ENCODE peak calls at places on chromosomes 7 and 10, in eight cellular contexts. X is mesothelial cell of epicardium, D is upper lobe of right lung, J is tibial artery, F is GM10248, K is body of pancreas, Y is heart left ventricle, E is GM23338. H is an unnamed sample.

GRCh38 chr10:107971973-107972372 is 807.5 kb upstream of the SORCS1 start:
- DNase-seq in K (no peak), X (no peak), D (no peak), Y (no peak), E (no peak), J (no peak), F (no peak), H (no peak)

GRCh38 chr7:140127360-140128127 is 49.2 kb downstream of the KDM7A start:
- DNase-seq in K (no peak), D (no peak), Y (no peak), J (no peak), X (no peak), F (no peak), E (no peak), H (no peak)

GRCh38 chr10:107847620-107848019 is 683.1 kb upstream of the SORCS1 start:
- DNase-seq in D (no peak), E (no peak), J (no peak), X (no peak), K (no peak), Y (no peak), F (peak), H (no peak)

GRCh38 chr10:104056619-104057273 is 28.9 kb downstream of the COL17A1 start:
- DNase-seq in D (no peak), X (no peak), K (no peak), Y (peak), J (no peak), E (peak), F (no peak), H (no peak)

GRCh38 chr7:36677769-36678435 is 46.4 kb downstream of the AOAH start:
- DNase-seq in D (no peak), J (no peak), Y (no peak), X (no peak), E (no peak), F (no peak), K (no peak), H (no peak)

GRCh38 chr10:129962092-129962494 is 2.0 kb downstream of the EBF3 start:
- DNase-seq in D (no peak), E (no peak), J (peak), K (no peak), Y (no peak), F (no peak), X (no peak), H (no peak)

GRCh38 chr10:132640326-132641125 is 102.9 kb downstream of the INPP5A start:
- DNase-seq in F (no peak), J (peak), E (no peak), X (no peak), Y (no peak), D (peak), K (peak), H (peak)

GRCh38 chr7:50119815-50120637 is 27.0 kb upstream of the ZPBP start:
- DNase-seq in J (no peak), D (no peak), E (peak), Y (no peak), X (no peak), F (peak), K (no peak), H (no peak)

GRCh38 chr10:68560916-68561691 is 967 bp downstream of the TET1 start:
- DNase-seq in E (peak), D (no peak), J (peak), F (peak), K (peak), Y (no peak), X (peak), H (no peak)

GRCh38 chr7:28309684-28310083 is 102.6 kb upstream of the CREB5 start:
- DNase-seq in D (no peak), E (no peak), X (no peak), Y (no peak), F (no peak), J (no peak), K (no peak), H (no peak)

GRCh38 chr7:141043621-141044020 is 28.9 kb upstream of the MRPS33 start:
- DNase-seq in F (no peak), D (no peak), Y (no peak), E (no peak), K (no peak), J (no peak), X (no peak), H (no peak)

GRCh38 chr7:29189743-29190201 is 4.8 kb upstream of the CHN2 start:
- DNase-seq in E (peak), D (peak), Y (peak), X (peak), K (peak), F (peak), J (no peak), H (no peak)

GRCh38 chr10:129831150-129831549 is 132.9 kb downstream of the EBF3 start:
- DNase-seq in E (no peak), X (no peak), J (no peak), D (no peak), F (no peak), Y (no peak), K (no peak), H (no peak)

GRCh38 chr7:105316578-105317375 is 71.9 kb downstream of the SRPK2 start:
- DNase-seq in D (no peak), K (no peak), E (no peak), F (no peak), J (no peak), Y (no peak), X (no peak), H (no peak)

GRCh38 chr10:1190791-1191490 is 134.8 kb downstream of the WDR37 start:
- DNase-seq in E (no peak), D (peak), Y (peak), K (no peak), J (peak), F (no peak), X (no peak), H (no peak)

GRCh38 chr10:117933036-117933435 is 113.7 kb downstream of the RAB11FIP2 start:
- DNase-seq in F (no peak), D (no peak), K (no peak), X (no peak), Y (no peak), E (no peak), J (no peak), H (no peak)

GRCh38 chr7:44196450-44196872 is 4.3 kb upstream of the YKT6 start:
- DNase-seq in K (no peak), J (no peak), Y (no peak), X (no peak), E (peak), D (peak), F (peak), H (no peak)

GRCh38 chr7:1673581-1674102 is 3.6 kb downstream of the ELFN1 start:
- DNase-seq in F (peak), D (peak), X (peak), Y (peak), E (no peak), K (no peak), J (no peak), H (peak)

GRCh38 chr7:140653319-140654108 is 12.9 kb upstream of the DENND2A start:
- DNase-seq in J (peak), Y (no peak), K (peak), F (peak), D (peak), X (peak), E (peak), H (no peak)

GRCh38 chr7:35908305-35909223 is 107.7 kb downstream of the SEPTIN7 start:
- DNase-seq in Y (no peak), D (no peak), E (peak), F (no peak), J (no peak), K (no peak), X (no peak), H (no peak)

GRCh38 chr7:123795917-123796316 is 47.1 kb upstream of the WASL start:
- DNase-seq in J (no peak), Y (no peak), F (no peak), D (no peak), E (no peak), X (no peak), K (no peak), H (no peak)

GRCh38 chr7:123798527-123799188 is 46.3 kb upstream of the HYAL4 start:
- DNase-seq in F (no peak), Y (no peak), K (no peak), J (no peak), D (no peak), E (no peak), X (no peak), H (no peak)

GRCh38 chr7:123796568-123796967 is 47.8 kb upstream of the WASL start:
- DNase-seq in D (no peak), X (no peak), J (no peak), K (no peak), E (no peak), Y (no peak), F (no peak), H (no peak)

GRCh38 chr7:123802249-123802648 is 42.7 kb upstream of the HYAL4 start:
- DNase-seq in K (no peak), E (no peak), Y (no peak), F (no peak), D (no peak), J (no peak), X (no peak), H (no peak)

DNA sequence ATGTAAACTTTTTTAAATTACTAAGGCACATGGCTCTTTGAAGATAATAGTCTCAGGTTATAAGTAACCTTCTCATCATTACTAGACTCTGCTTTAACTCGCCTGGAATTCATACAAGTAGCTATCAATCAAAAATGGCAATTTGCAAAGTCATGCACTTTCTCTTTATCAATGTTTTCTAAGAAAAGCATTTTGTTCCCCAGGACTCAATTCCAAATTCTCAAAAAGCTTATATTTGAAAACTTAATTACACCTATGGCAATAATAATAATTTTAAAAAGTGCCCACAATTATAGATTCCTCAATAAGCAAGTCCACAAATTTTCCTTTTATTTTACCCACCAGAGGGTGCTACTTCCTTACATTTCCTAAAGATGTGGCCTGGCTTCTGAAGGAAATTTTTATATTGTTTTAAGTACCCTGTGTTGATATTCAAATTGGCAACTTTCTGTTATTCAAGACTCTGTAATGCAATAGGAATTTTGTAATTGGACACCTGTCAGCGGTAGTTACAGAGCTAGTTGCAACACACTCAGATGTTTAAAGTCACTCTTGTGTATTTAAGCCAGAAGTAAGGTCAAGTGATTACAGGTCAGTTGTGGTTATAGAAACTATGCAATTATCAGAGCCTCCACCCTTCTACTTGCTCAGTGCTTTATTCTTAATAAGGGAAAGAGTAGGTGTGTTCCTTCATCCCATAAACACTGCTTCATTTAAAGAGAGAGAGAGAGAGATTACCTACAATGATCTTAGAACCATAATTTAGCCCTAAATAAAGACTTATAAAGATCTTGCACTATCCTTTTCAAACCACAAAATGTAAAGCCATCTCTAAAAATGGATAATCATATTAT is 47.1 kb upstream of the HYAL4 start:
- DNase-seq in D (no peak), X (no peak), Y (no peak), J (no peak), F (peak), K (peak), E (peak), H (no peak)
- TF ChIP-seq CTCF in D (peak), X (peak), Y (peak), J (peak), F (peak), K (peak), E (peak), H (peak)

DNA sequence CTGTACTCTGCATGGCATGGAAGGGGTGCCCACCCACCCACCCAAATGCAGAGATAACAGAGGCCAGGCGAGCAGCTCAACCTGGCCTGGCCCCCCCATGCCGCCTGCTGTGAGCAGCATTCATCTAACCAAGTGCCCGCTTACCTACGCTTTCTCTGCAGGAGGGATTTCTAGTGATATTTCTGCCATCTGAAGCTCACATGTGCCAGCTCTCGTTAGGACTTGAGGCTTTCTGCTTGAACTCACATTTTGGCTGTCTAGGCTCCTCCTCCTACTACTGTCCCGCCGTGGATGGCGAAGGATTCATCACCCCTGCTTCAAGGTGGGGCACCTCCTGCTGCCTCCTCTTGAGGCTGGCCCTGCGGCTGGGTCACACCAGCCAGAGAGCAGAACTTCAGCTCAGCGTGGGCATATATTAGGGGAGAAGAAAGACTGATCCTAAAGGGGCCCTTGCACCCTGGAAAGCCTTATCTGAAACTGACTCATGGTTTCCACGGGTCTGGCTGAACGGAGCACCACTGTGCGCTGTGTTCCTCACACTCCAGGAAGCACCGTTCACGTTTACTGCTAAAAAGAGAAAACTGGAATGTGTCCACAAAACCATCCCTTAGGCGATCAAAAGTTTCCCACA is 45.5 kb downstream of the CTBP2 start:
- DNase-seq in K (peak), Y (no peak), E (no peak), F (no peak), J (peak), X (no peak), D (peak), H (no peak)
- TF ChIP-seq CTCF in K (no peak), Y (no peak), E (no peak), F (no peak), J (no peak), X (no peak), D (no peak), H (no peak)

GRCh38 chr10:61897671-61898434 is 3.6 kb upstream of the ARID5B start:
- DNase-seq in F (no peak), J (no peak), E (peak), K (peak), D (no peak), X (no peak), Y (no peak), H (no peak)
- TF ChIP-seq CTCF in F (no peak), J (peak), E (peak), K (peak), D (peak), X (no peak), Y (peak), H (no peak)

GRCh38 chr10:100120550-100120949 is 38.9 kb upstream of the CPN1 start:
- DNase-seq in J (no peak), E (no peak), F (no peak), X (no peak), Y (no peak), D (no peak), K (no peak), H (no peak)

GRCh38 chr10:100119726-100120125 is 38.1 kb upstream of the CPN1 start:
- DNase-seq in X (no peak), F (no peak), E (no peak), K (no peak), Y (no peak), D (no peak), J (no peak), H (no peak)

GRCh38 chr10:100114460-100114859 is 32.8 kb upstream of the CPN1 start:
- DNase-seq in D (no peak), E (no peak), Y (no peak), K (no peak), F (no peak), X (no peak), J (no peak), H (no peak)

GRCh38 chr10:100109670-100110069 is 28.0 kb upstream of the CPN1 start:
- DNase-seq in D (no peak), Y (no peak), J (no peak), F (no peak), K (no peak), X (no peak), E (peak), H (no peak)

GRCh38 chr10:100115011-100115770 is 33.5 kb upstream of the CPN1 start:
- DNase-seq in K (no peak), J (no peak), E (peak), F (no peak), X (no peak), D (no peak), Y (no peak), H (no peak)
- TF ChIP-seq CTCF in K (no peak), J (no peak), E (no peak), F (no peak), X (no peak), D (no peak), Y (no peak), H (no peak)

GRCh38 chr10:35223016-35223415 is 96.4 kb downstream of the CREM start:
- DNase-seq in J (no peak), E (peak), D (no peak), Y (no peak), K (no peak), F (no peak), X (no peak), H (no peak)
- TF ChIP-seq CTCF in J (no peak), E (peak), D (no peak), Y (no peak), K (no peak), F (no peak), X (no peak), H (no peak)